ENCODE peak calls at places on chromosomes 4 and X, in ten cellular contexts. D is mucosa of descending colon; U is psoas muscle; E is body of pancreas; K is H7; I is HFF-Myc; Z is A549; G is ascending aorta; R is lung; T is effector memory CD4-positive, alpha-beta T cell. X is an unnamed sample.

GRCh38 chr4:38069271-38069760 is 109.1 kb downstream of the PTTG2 start:
- DNase-seq in D (peak; percentile 78), U (no peak), E (peak; percentile 81), K (peak; percentile 80), I (no peak), Z (peak; percentile 29), G (no peak), R (peak; percentile 44), T (no peak), X (no peak)

GRCh38 chr4:52982246-52982950 is 120.3 kb downstream of the RASL11B start:
- DNase-seq in D (no peak), U (no peak), E (no peak), K (peak; percentile 59), I (no peak), Z (peak; percentile 4), G (no peak), R (no peak), T (no peak), X (peak; percentile 20)

GRCh38 chrX:40734956-40735317 is 405 bp downstream of the MED14 start:
- DNase-seq in D (no peak), U (no peak), E (peak; percentile 13), K (no peak), I (no peak), Z (peak; percentile 21), G (no peak), R (no peak), T (no peak), X (no peak)

GRCh38 chr4:89538171-89538570 is 230.6 kb upstream of the GPRIN3 start:
- DNase-seq in D (no peak), U (no peak), E (no peak), K (no peak), I (no peak), Z (no peak), G (no peak), R (no peak), T (no peak), X (no peak)

GRCh38 chr4:48031802-48032525 is 15.4 kb downstream of the NIPAL1 start:
- DNase-seq in D (no peak), U (no peak), E (peak; percentile 18), K (no peak), I (no peak), Z (no peak), G (no peak), R (no peak), T (no peak), X (no peak)

GRCh38 chr4:47798165-47798564 is 39.7 kb downstream of the CORIN start:
- DNase-seq in D (no peak), U (no peak), E (no peak), K (no peak), I (no peak), Z (no peak), G (no peak), R (no peak), T (no peak), X (no peak)

GRCh38 chrX:8849945-8850344 is 48.8 kb upstream of the FAM9A start:
- DNase-seq in D (no peak), U (no peak), E (no peak), K (peak; percentile 31), I (no peak), Z (no peak), G (no peak), R (no peak), T (no peak), X (no peak)

GRCh38 chrX:31268359-31268758 is 196.5 kb upstream of the FTHL17 start:
- DNase-seq in D (no peak), U (no peak), E (no peak), K (peak; percentile 11), I (no peak), Z (no peak), G (no peak), R (no peak), T (no peak), X (no peak)

GRCh38 chrX:68146054-68146453 is 287.2 kb downstream of the OPHN1 start:
- DNase-seq in D (no peak), U (no peak), E (no peak), K (peak; percentile 6), I (peak; percentile 5), Z (peak; percentile 1), G (no peak), R (no peak), T (no peak), X (no peak)

GRCh38 chr4:25535278-25535677 is 120.4 kb upstream of the SLC34A2 start:
- DNase-seq in D (no peak), U (no peak), E (no peak), K (no peak), I (no peak), Z (no peak), G (no peak), R (no peak), T (no peak), X (no peak)

GRCh38 chrX:153645921-153646481 is 1.0 kb upstream of the DUSP9 start:
- DNase-seq in D (no peak), U (no peak), E (no peak), K (peak; percentile 24), I (no peak), Z (no peak), G (no peak), R (no peak), T (no peak), X (no peak)

GRCh38 chrX:41302293-41302868 is 31.6 kb upstream of the DDX3X start:
- DNase-seq in D (no peak), U (no peak), E (no peak), K (no peak), I (no peak), Z (no peak), G (no peak), R (no peak), T (no peak), X (no peak)

GRCh38 chr4:88244821-88245579 is 39.4 kb downstream of the PPM1K start:
- DNase-seq in D (no peak), U (peak; percentile 77), E (no peak), K (peak; percentile 30), I (no peak), Z (no peak), G (no peak), R (no peak), T (peak; percentile 9), X (no peak)

GRCh38 chrX:123487674-123488073 is 245.2 kb downstream of the THOC2 start:
- DNase-seq in D (no peak), U (no peak), E (no peak), K (no peak), I (no peak), Z (no peak), G (no peak), R (no peak), T (no peak), X (no peak)

GRCh38 chrX:129654652-129655546 is at the start of gene APLN:
- DNase-seq in D (peak; percentile 47), U (peak; percentile 68), E (peak; percentile 22), K (peak; percentile 86), I (no peak), Z (no peak), G (no peak), R (no peak), T (no peak), X (no peak)

GRCh38 chr4:60500860-60501259 is 699.3 kb upstream of the ADGRL3 start:
- DNase-seq in D (no peak), U (no peak), E (no peak), K (peak; percentile 8), I (no peak), Z (no peak), G (no peak), R (no peak), T (no peak), X (no peak)

GRCh38 chr4:160175064-160175643 is 1072.3 kb downstream of the RAPGEF2 start:
- DNase-seq in D (no peak), U (no peak), E (no peak), K (no peak), I (no peak), Z (no peak), G (no peak), R (no peak), T (no peak), X (no peak)

GRCh38 chr4:139975830-139976272 is 178.1 kb downstream of the MAML3 start:
- DNase-seq in D (no peak), U (no peak), E (peak; percentile 27), K (no peak), I (no peak), Z (no peak), G (no peak), R (peak; percentile 43), T (no peak), X (no peak)

GRCh38 chr4:55618546-55619143 is 17.5 kb downstream of the NMU start:
- DNase-seq in D (no peak), U (no peak), E (no peak), K (no peak), I (no peak), Z (no peak), G (no peak), R (no peak), T (no peak), X (no peak)
- H3K4me3 ChIP-seq in D (no peak overlapping the region), U (no peak overlapping the region), E (no peak overlapping the region), K (peak overlapping the region; percentile 19), I (no peak overlapping the region), Z (no peak overlapping the region), G (no peak overlapping the region), R (no peak overlapping the region), T (no peak overlapping the region), X (no peak overlapping the region)

DNA sequence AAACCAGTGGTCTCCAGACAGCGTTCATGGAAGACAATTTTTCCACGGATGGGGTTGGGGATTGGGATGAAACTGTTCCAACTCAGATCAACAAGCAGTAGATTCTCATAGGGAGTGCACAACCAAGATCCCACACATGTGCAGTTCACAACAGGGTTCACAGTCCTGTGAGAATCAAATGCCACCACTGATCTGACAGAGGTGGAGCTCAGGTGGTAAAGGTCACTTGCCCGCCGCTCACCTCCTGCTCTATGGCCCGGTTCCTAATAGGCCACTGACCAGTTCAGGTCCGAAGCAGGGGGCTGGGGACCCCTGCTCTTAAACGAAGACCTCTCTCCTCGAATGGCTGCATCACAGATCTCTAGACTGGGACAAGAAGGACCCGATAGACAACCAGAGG is 4.4 kb downstream of the APBB2 start:
- DNase-seq in D (peak; percentile 44), U (no peak), E (no peak), K (no peak), I (no peak), Z (no peak), G (no peak), R (no peak), T (no peak), X (no peak)
- H3K4me3 ChIP-seq in D (no peak overlapping the region), U (no peak overlapping the region), E (no peak overlapping the region), K (no peak overlapping the region), I (no peak overlapping the region), Z (no peak overlapping the region), G (no peak overlapping the region), R (no peak overlapping the region), T (no peak overlapping the region), X (no peak overlapping the region)

GRCh38 chr4:122784261-122784660 is 42.4 kb upstream of the FGF2 start:
- DNase-seq in D (no peak), U (no peak), E (no peak), K (no peak), I (no peak), Z (no peak), G (no peak), R (no peak), T (no peak), X (no peak)
- H3K4me3 ChIP-seq in D (no peak overlapping the region), U (no peak overlapping the region), E (no peak overlapping the region), K (no peak overlapping the region), I (no peak overlapping the region), Z (no peak overlapping the region), G (no peak overlapping the region), R (no peak overlapping the region), T (no peak overlapping the region), X (no peak overlapping the region)

GRCh38 chr4:151857368-151857767 is 96.6 kb upstream of the GATB start:
- DNase-seq in D (no peak), U (no peak), E (no peak), K (no peak), I (no peak), Z (no peak), G (no peak), R (no peak), T (no peak), X (no peak)
- H3K4me3 ChIP-seq in D (no peak overlapping the region), U (no peak overlapping the region), E (no peak overlapping the region), K (no peak overlapping the region), I (no peak overlapping the region), Z (no peak overlapping the region), G (no peak overlapping the region), R (no peak overlapping the region), T (no peak overlapping the region), X (no peak overlapping the region)

X was measured in SK-N-MC.